ENCODE peak calls at places on chromosomes 1 and 21, in ten cellular contexts. X is heart right ventricle; C is effector memory CD4-positive, alpha-beta T cell; B is OCI-LY7; R is prostate gland; P is fibroblast of lung; F is neural progenitor cell; V is brain microvascular endothelial cell; Z is psoas muscle; E is CD8-positive, alpha-beta memory T cell. T is an unnamed sample.

GRCh38 chr1:119631433-119632102 is 16.5 kb downstream of the ZNF697 start:
- DNase-seq in F (peak; percentile 18), C (no peak), V (peak; percentile 66), R (peak; percentile 78), Z (peak; percentile 95), E (no peak), B (no peak), X (peak; percentile 95), P (peak; percentile 86), T (peak; percentile 74)

GRCh38 chr21:33940164-33940563 is 24.6 kb upstream of the ATP5PO start:
- DNase-seq in V (peak; percentile 65), B (no peak), C (no peak), Z (no peak), X (no peak), E (no peak), P (peak; percentile 62), R (no peak), F (no peak), T (no peak)

GRCh38 chr1:203217139-203217621 is 12.3 kb downstream of the CHIT1 start:
- DNase-seq in P (no peak), R (no peak), E (no peak), X (no peak), C (no peak), Z (no peak), B (no peak), V (no peak), F (no peak), T (peak; percentile 86)

GRCh38 chr1:204705493-204705811 is 19.9 kb upstream of the LRRN2 start:
- DNase-seq in P (no peak), B (no peak), X (no peak), V (no peak), R (no peak), F (no peak), C (no peak), E (no peak), Z (no peak), T (no peak)

GRCh38 chr1:43885311-43885801 is 48.2 kb upstream of the ARTN start:
- DNase-seq in F (peak; percentile 60), V (no peak), P (no peak), R (peak; percentile 13), E (no peak), Z (peak; percentile 67), C (no peak), B (no peak), X (no peak), T (peak; percentile 85)

GRCh38 chr1:226814751-226815496 is 55.5 kb upstream of the PSEN2 start:
- DNase-seq in Z (peak; percentile 91), F (no peak), R (peak; percentile 93), X (peak; percentile 23), V (peak; percentile 43), B (no peak), P (peak; percentile 94), C (no peak), E (no peak), T (no peak)

GRCh38 chr1:172003766-172004530 is 162.7 kb downstream of the DNM3 start:
- DNase-seq in B (no peak), F (no peak), V (no peak), C (no peak), R (no peak), E (no peak), X (no peak), P (peak; percentile 32), Z (no peak), T (no peak)

GRCh38 chr1:116033322-116033721 is 57.0 kb downstream of the SLC22A15 start:
- DNase-seq in R (peak; percentile 38), P (no peak), C (no peak), F (peak; percentile 91), Z (no peak), B (no peak), V (no peak), X (no peak), E (no peak), T (no peak)

GRCh38 chr1:112457965-112458364 is 50.8 kb upstream of the WNT2B start:
- DNase-seq in B (no peak), R (no peak), V (no peak), Z (no peak), F (no peak), P (peak; percentile 68), E (no peak), X (no peak), C (no peak), T (no peak)

GRCh38 chr1:44227211-44227610 is 13.9 kb downstream of the DMAP1 start:
- DNase-seq in V (no peak), R (no peak), Z (no peak), C (no peak), X (no peak), P (peak; percentile 5), E (no peak), B (no peak), F (no peak), T (no peak)

GRCh38 chr1:235079443-235079967 is 49.1 kb downstream of the TOMM20 start:
- DNase-seq in C (no peak), P (no peak), V (no peak), E (no peak), Z (peak; percentile 62), R (peak; percentile 84), F (no peak), X (no peak), B (peak; percentile 55), T (peak; percentile 66)

GRCh38 chr1:235077163-235077540 is 51.5 kb downstream of the TOMM20 start:
- DNase-seq in V (no peak), C (no peak), Z (no peak), F (no peak), B (no peak), E (no peak), P (no peak), R (no peak), X (no peak), T (no peak)

GRCh38 chr1:235077571-235078479 is 50.8 kb downstream of the TOMM20 start:
- DNase-seq in B (no peak), Z (no peak), E (no peak), X (no peak), P (peak; percentile 72), V (no peak), C (no peak), R (no peak), F (no peak), T (no peak)

GRCh38 chr1:235078927-235079381 is 49.7 kb downstream of the TOMM20 start:
- DNase-seq in F (no peak), P (peak; percentile 66), E (no peak), B (no peak), C (no peak), Z (no peak), X (no peak), V (no peak), R (no peak), T (no peak)

DNA sequence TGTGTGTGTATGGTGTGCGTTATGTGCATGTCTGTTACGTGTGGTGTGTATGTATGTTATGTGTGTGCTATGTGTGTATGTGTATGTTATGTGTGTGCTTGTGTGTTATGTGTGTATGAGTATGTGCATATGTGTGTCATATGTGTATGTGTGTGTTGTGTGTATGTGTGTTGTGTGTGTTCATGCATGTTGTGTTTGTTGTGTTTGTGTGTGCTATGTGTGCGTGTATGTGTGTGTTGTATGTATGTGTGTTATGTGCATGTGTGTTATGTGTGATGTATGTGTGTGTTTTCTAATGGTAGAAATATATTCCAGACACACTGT is 50.2 kb downstream of the TOMM20 start:
- DNase-seq in E (no peak), P (peak; percentile 27), Z (no peak), V (no peak), B (no peak), F (no peak), C (no peak), X (no peak), R (no peak), T (no peak)
- H3K4me3 ChIP-seq in E (no peak overlapping the region), P (no peak overlapping the region), Z (no peak overlapping the region), V (no peak overlapping the region), B (no peak overlapping the region), F (no peak overlapping the region), C (no peak overlapping the region), X (no peak overlapping the region), R (no peak overlapping the region), T (no peak overlapping the region)

DNA sequence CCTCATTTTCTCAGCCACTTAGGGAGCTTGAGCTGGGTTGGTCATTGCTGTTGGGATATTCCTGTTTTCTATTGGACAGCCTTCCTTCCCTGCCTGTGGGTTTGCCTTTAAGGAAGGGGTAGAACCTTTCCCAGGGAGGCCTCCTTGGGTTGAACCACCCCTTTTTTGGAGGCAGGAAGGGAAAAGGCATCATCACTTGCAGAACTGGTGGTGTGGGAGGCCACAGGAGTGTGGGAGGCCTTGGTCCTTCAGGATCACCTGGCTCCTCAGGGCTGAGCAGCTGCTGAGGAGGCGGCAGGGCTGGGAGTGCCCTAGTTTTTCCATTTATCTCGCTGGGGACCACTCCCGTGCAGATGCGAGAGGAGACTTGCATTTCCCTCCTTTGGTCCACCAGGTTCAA is 667 bp upstream of the CYB561D1 start:
- DNase-seq in V (no peak), F (no peak), C (no peak), X (no peak), R (no peak), E (no peak), Z (no peak), P (no peak), B (no peak), T (no peak)
- H3K36me3 ChIP-seq in V (peaks cover 3% of the 10 kb centered on the region), F (no peaks in the 10 kb centered on the region), C (peaks cover 36% of the 10 kb centered on the region), X (peaks cover 43% of the 10 kb centered on the region), R (no peaks in the 10 kb centered on the region), E (peaks cover 32% of the 10 kb centered on the region), Z (no peaks in the 10 kb centered on the region), P (peaks cover 14% of the 10 kb centered on the region), B (peaks cover 25% of the 10 kb centered on the region), T (peaks cover 13% of the 10 kb centered on the region)

GRCh38 chr1:27591622-27592021 is 12.3 kb downstream of the AHDC1 start:
- DNase-seq in E (no peak), R (no peak), Z (no peak), V (no peak), F (no peak), B (no peak), X (no peak), P (peak; percentile 53), C (no peak), T (no peak)

GRCh38 chr1:27590917-27591508 is 12.9 kb downstream of the AHDC1 start:
- DNase-seq in P (no peak), Z (no peak), E (no peak), F (no peak), V (no peak), R (no peak), X (no peak), B (no peak), C (no peak), T (no peak)

GRCh38 chr1:27588256-27589232 is 15.4 kb downstream of the AHDC1 start:
- DNase-seq in Z (no peak), B (no peak), X (no peak), R (no peak), F (no peak), V (no peak), C (no peak), E (no peak), P (no peak), T (no peak)

GRCh38 chr1:27589441-27589840 is 14.5 kb downstream of the AHDC1 start:
- DNase-seq in R (no peak), Z (no peak), P (no peak), C (no peak), X (no peak), E (no peak), V (no peak), B (no peak), F (no peak), T (no peak)

GRCh38 chr1:27589841-27590426 is 14.0 kb downstream of the AHDC1 start:
- DNase-seq in V (no peak), R (no peak), B (no peak), C (no peak), P (peak; percentile 57), E (no peak), F (no peak), X (peak; percentile 72), Z (peak; percentile 67), T (peak; percentile 50)
- H3K27ac ChIP-seq in V (no peak overlapping the region), R (peak overlapping the region; percentile 54), B (no peak overlapping the region), C (no peak overlapping the region), P (peak overlapping the region; percentile 0), E (no peak overlapping the region), F (peak overlapping the region; percentile 40), X (peak overlapping the region; percentile 80), Z (peak overlapping the region; percentile 62), T (peak overlapping the region; percentile 74)

GRCh38 chr21:41506005-41506404 is 2.0 kb downstream of the TMPRSS2 start:
- DNase-seq in E (no peak), X (no peak), F (no peak), R (no peak), C (no peak), V (no peak), Z (no peak), B (no peak), P (no peak), T (no peak)
- H3K4me3 ChIP-seq in E (no peak overlapping the region), X (no peak overlapping the region), F (peak overlapping the region; percentile 68), R (peak overlapping the region; percentile 62), C (no peak overlapping the region), V (no peak overlapping the region), Z (no peak overlapping the region), B (no peak overlapping the region), P (no peak overlapping the region), T (peak overlapping the region; percentile 83)

T was measured in endodermal cell.